ENCODE peak calls at places on chromosomes 2 and 18, in four cellular contexts. J is cardiac muscle cell, A is GM23248, Z is psoas muscle. N is an unnamed sample.

GRCh38 chr2:98519156-98519555 is 74.5 kb downstream of the INPP4A start:
- DNase-seq in J (no peak), A (peak), Z (no peak), N (no peak)

GRCh38 chr2:134284119-134284670 is 30.3 kb downstream of the MGAT5 start:
- DNase-seq in J (no peak), A (peak), Z (no peak), N (no peak)

GRCh38 chr18:60889442-60889841 is 443.8 kb upstream of the CDH20 start:
- DNase-seq in J (no peak), A (no peak), Z (no peak), N (no peak)

GRCh38 chr18:77400561-77400960 is 150.9 kb downstream of the GALR1 start:
- DNase-seq in J (no peak), A (no peak), Z (no peak), N (no peak)

GRCh38 chr2:159996792-159997546 is 65.4 kb downstream of the PLA2R1 start:
- DNase-seq in J (peak), A (peak), Z (no peak), N (no peak)

GRCh38 chr2:147847746-147848391 is 3.0 kb downstream of the ACVR2A start:
- DNase-seq in J (peak), A (no peak), Z (no peak), N (no peak)

GRCh38 chr2:180893752-180894151 is 86.7 kb upstream of the UBE2E3 start:
- DNase-seq in J (no peak), A (no peak), Z (no peak), N (no peak)

GRCh38 chr2:223232896-223233295 is 180.9 kb downstream of the KCNE4 start:
- DNase-seq in J (no peak), A (no peak), Z (no peak), N (no peak)

GRCh38 chr2:168350380-168350779 is 103.0 kb upstream of the STK39 start:
- DNase-seq in J (peak), A (no peak), Z (no peak), N (no peak)

GRCh38 chr2:176669398-176670174 is 400.3 kb downstream of the MTX2 start:
- DNase-seq in J (no peak), A (peak), Z (no peak), N (no peak)

GRCh38 chr18:6363216-6363615 is 51.5 kb downstream of the L3MBTL4 start:
- DNase-seq in J (no peak), A (no peak), Z (no peak), N (no peak)

GRCh38 chr2:99255491-99256318 is at the start of gene LYG2:
- DNase-seq in J (no peak), A (no peak), Z (no peak), N (no peak)

GRCh38 chr2:55768991-55769390 is 75.3 kb upstream of the PNPT1 start:
- DNase-seq in J (no peak), A (peak), Z (no peak), N (no peak)

GRCh38 chr2:113858764-113859163 is 31.1 kb upstream of the ACTR3 start:
- DNase-seq in J (peak), A (peak), Z (no peak), N (peak)

GRCh38 chr18:74331404-74331803 is 15.8 kb downstream of the C18orf63 start:
- DNase-seq in J (peak), A (peak), Z (no peak), N (no peak)

GRCh38 chr2:157784823-157785175 is 91.3 kb downstream of the ACVR1 start:
- DNase-seq in J (no peak), A (no peak), Z (no peak), N (no peak)

GRCh38 chr2:202355993-202356505 is 20.1 kb upstream of the BMPR2 start:
- DNase-seq in J (no peak), A (no peak), Z (no peak), N (no peak)

GRCh38 chr18:42915240-42915791 is 200.2 kb downstream of the RIT2 start:
- DNase-seq in J (no peak), A (no peak), Z (no peak), N (no peak)

GRCh38 chr2:55364189-55365055 is 55.2 kb downstream of the CCDC88A start:
- DNase-seq in J (peak), A (peak), Z (no peak), N (peak)

DNA sequence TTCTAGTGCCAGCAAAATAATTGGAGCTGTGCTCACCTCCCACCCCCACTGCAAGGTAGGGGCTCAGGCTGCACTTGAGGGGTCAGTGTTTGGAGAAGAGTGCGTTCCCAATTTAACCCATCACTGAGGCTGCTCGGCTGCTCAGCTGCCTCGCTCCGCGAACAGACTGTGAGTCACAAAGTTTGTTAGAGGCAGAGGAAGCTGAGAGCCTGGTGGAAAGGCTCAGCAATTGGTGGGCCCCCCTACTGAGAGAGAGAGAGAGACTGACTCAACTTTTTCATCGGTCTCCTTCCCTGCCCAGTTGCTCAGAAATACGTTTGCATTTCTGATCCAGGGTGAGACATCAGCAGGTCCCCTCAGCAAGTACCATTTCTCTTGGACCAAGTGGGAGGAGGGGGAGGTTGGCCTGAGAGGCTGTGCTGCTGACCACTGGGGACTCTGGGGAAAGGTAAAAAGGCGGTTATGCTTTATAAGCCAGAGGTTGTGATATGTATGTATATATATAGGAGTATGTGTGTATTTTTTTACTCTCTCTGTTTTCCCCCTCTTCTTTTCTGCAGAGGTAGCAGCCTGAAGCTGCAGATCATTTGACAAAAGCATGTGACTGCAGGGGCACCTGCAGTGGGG is 1.5 kb downstream of the EFR3B start:
- DNase-seq in J (peak), A (peak), Z (no peak), N (peak)
- H3K4me3 ChIP-seq in J (peak), A (peak), Z (peak), N (peak)

DNA sequence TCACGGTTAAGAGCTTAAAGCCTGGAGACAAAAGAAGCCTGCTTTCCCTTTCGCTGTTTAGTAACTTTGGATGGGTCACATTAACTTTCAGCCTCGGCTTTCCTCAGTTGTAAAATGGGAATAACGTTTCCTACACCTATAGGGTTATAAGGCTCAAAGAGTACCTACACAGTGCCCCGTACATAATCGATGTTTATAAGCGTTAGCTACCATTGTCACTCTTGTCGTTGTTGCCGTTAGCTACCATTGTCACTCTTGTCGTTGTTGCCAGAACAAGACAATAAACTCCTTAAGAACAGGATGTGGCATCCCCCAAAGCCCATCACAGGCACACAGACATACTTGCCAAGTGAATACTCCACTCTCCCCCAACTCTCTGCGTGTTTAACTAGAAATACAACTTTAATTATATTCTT is 901 bp upstream of the MFSD6 start:
- DNase-seq in J (no peak), A (no peak), Z (no peak), N (no peak)
- H3K4me3 ChIP-seq in J (peak), A (peak), Z (peak), N (no peak)

GRCh38 chr2:235724964-235725603 is 231.2 kb downstream of the AGAP1 start:
- DNase-seq in J (peak), A (peak), Z (peak), N (no peak)

GRCh38 chr2:235721586-235721985 is 227.7 kb downstream of the AGAP1 start:
- DNase-seq in J (no peak), A (no peak), Z (no peak), N (no peak)

GRCh38 chr2:235723371-235723770 is 229.5 kb downstream of the AGAP1 start:
- DNase-seq in J (no peak), A (no peak), Z (no peak), N (no peak)

GRCh38 chr2:235723811-235724465 is 230.1 kb downstream of the AGAP1 start:
- DNase-seq in J (no peak), A (no peak), Z (no peak), N (no peak)

DNA sequence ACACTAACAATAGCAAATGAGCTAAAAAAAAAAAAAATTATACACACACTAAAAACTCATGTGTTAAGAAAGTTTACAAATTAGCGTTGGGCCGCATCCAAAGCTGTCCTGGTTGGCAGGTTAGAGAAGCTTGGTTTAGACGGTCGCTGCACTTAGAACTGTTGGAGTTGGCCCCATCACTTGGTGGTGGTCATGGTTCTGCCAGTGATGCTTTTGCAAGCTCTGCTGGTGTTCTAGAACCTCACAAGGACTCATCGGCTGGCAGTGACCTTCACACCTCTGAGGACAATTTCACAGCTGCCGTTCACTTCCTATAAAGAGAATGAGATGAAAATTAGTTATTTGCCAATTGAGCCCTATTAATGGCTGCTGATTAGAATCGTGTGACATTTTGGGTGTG is 229.0 kb downstream of the AGAP1 start:
- DNase-seq in J (no peak), A (no peak), Z (no peak), N (no peak)
- H3K4me3 ChIP-seq in J (no peak), A (no peak), Z (no peak), N (no peak)

GRCh38 chr18:69999671-70000070 is 52.0 kb upstream of the CD226 start:
- DNase-seq in J (no peak), A (no peak), Z (no peak), N (no peak)

GRCh38 chr18:70004698-70005097 is 57.0 kb upstream of the CD226 start:
- DNase-seq in J (peak), A (no peak), Z (no peak), N (no peak)

DNA sequence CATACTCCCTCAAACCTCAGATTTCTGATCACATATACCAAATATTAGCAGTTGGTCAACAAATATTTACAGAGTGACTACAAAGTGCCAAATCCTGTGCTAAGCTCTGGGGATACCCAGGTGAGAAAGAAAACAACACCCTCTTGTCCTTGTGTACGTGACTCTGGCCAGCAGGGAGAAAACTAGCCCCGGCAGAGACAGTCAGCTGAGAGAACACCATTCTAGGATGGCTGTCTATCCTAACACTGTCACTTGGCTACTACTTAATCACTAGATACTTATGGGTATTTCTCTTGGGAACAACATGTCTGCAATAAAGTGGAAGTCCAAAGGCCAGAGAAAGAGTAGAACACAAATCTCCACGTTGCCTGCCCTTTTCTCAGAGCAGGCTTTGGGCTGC is 57.9 kb upstream of the CD226 start:
- DNase-seq in J (no peak), A (no peak), Z (no peak), N (no peak)
- H3K4me3 ChIP-seq in J (no peak), A (no peak), Z (no peak), N (no peak)

GRCh38 chr18:7593194-7593819 is 26.2 kb downstream of the PTPRM start:
- DNase-seq in J (no peak), A (no peak), Z (no peak), N (no peak)
- H3K4me3 ChIP-seq in J (no peak), A (no peak), Z (no peak), N (no peak)

GRCh38 chr18:32773187-32773712 is 427 bp upstream of the KLHL14 start:
- DNase-seq in J (no peak), A (no peak), Z (no peak), N (no peak)

GRCh38 chr18:32771871-32772499 is 838 bp downstream of the KLHL14 start:
- DNase-seq in J (no peak), A (peak), Z (no peak), N (no peak)

GRCh38 chr18:32771169-32771751 is 1.6 kb downstream of the KLHL14 start:
- DNase-seq in J (no peak), A (no peak), Z (no peak), N (no peak)

GRCh38 chr18:32770651-32771168 is 2.1 kb downstream of the KLHL14 start:
- DNase-seq in J (no peak), A (no peak), Z (no peak), N (no peak)

DNA sequence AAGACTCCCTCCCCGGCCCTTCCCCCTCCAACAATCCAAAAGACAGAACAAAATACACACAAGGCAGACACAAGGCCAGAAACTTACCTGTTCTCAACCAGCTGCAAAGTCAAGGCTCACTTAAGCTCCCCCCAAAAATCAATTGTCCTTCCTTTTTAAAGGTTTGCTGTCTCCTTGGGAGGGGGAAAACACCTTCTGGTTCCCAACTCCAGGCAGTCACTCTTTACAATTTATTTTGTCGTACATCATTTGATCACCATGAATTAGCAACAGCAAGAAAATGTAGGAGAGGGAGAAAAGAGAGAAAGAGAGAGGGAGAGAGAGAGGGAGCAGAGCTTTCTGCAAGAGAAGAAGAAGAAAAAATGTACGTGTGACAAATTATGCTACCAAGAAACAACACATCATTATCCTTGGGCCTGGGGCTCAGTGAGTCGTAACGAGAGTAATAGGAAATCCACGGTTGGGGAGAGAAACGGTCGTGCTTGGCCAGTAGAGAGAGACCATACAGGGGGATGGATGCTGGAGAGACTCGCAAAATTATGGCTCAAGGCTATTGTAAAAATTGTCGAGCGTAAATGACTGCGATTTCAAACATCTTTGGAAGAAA is at the start of gene KLHL14:
- DNase-seq in J (no peak), A (no peak), Z (no peak), N (no peak)
- H3K4me3 ChIP-seq in J (peak), A (no peak), Z (peak), N (peak)

DNA sequence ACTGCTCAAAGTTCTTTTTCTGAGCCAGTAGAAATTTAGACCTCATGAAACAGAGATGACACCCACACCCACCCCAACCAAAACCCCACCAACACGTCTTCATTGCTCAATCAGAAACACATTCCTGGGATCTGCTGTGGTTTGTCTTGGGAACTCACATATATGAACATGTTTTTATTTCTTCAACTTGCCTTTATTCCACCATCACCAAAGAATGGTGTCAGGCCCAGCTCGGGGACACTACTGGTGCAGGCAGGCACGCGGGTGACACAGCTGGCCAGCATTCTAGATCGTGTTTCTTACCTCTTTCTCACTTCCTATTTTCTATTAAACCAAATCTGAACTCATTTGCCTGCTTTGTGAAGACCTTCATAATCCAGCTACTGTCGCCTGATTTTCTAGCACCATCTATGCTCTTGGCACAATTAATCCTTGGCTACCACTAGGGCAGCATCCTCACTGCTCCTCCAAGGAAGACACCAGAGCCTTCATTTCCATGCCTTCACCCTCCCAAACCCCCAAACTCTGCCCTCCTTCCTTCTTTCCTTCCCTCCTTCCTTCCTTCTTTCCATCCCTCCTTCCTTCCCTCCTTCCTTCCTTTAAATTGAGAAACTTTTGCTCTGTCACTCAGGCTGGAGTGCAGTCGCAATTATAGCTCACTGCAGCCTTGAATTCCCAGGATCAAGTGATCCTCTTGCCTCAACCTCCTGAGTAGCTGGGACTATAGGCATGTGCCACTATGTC is 157.1 kb downstream of the BCL2 start:
- DNase-seq in J (peak), A (peak), Z (no peak), N (no peak)
- H3K4me3 ChIP-seq in J (no peak), A (peak), Z (no peak), N (no peak)

DNA sequence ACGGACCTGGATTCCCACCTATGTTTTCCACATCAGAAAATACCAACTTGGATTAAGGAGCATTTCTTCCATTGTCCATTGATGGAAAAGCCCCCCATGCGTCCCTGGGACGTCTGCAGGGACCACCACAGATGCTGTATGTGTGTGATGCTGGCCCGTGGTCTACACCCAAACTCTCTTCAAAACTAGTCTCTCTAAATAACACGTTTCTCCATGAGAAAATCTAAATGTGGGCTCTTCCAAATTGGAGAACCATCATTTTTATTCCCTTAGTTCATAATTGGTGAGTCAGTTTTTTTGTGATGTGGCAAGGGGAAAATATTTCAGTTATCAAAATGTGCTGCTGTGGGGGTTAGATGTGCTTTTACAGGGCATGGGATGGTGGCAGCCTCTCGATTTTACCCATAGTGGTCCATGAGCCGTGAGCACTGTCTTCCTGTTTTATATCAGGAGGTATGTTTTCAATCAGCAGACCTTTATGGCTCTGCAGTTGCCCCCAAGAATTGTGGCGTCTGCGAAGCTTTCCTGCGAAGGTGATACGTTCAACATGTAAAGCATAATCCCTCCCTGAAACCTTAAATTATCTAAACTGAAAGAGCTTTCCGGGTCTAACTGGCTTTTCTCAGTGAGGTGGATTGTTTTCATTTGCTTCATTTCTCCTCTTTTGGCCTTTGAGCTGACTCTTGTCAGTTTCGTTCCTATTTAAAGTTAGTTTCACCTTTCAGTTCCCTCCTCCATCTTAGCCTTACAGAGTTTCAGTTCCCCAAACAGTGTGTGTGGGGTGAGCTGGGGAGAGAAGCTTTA is 78.3 kb downstream of the SETBP1 start:
- DNase-seq in J (no peak), A (no peak), Z (no peak), N (no peak)
- H3K4me3 ChIP-seq in J (no peak), A (no peak), Z (no peak), N (no peak)

DNA sequence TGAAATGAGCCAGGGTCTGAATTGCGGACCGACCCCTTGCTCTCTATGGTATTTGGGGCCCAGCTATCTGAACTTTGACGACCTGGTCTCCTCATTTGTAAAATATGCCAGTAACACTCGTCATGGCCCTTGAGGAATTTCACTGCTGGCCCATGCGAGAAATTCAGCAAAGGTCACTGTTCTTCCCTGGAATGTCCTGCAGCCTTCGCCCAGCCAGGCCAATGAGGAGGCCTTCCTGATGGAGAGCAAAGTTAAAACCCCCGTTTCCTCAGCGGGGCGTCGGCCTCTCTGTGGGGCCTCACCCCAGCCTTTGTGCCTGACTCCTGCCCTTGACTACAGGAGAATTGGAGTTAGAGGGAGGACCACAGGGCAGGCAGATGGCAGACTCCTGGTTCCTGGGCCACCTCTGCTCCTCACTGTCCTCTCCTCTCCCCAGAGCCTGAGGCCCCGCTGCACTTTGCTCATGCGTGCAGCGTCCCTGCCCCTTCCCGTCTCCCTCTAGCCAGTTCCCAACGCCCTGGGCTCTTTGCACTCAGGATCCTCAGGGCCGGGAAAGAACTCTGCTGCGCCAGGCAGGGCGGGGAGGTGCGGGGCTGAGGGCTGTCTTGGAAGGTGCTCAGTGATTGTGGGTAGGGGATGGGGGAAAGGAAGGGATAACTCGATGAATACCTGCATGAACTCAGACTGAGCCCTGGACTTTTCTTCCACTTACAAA is 257.0 kb upstream of the RAB6C start:
- DNase-seq in J (no peak), A (no peak), Z (no peak), N (no peak)
- H3K4me3 ChIP-seq in J (no peak), A (no peak), Z (no peak), N (no peak)